ENCODE peak calls at places on chromosomes 2 and 18, in nine cellular contexts. R is NCI-H510A treated with DMSO at 0.1 percent for 48 hours; M is HFFc6; Z is activated effector memory CD4-positive, alpha-beta T cell treated with anti-CD3 and anti-CD28 coated beads, Interleukin-2, amount 50 U/mL, for 16 hours; O is sciatic nerve; E is right cardiac atrium; L is stimulated activated CD4-positive, alpha-beta T cell treated with anti-CD3 and anti-CD28 coated beads, Interleukin-12 subunit alpha, Interleukin-12 subunit beta, amount 100 ng/mL, for 24 hours; P is mucosa of gallbladder; A is HTR-8/SVneo. G is an unnamed sample.

GRCh38 chr2:126914811-126915500 is 16.3 kb downstream of the TEX51 start:
- DNase-seq in R (no peak), M (no peak), Z (peak), O (no peak), E (no peak), L (no peak), P (peak), A (no peak), G (no peak)

GRCh38 chr2:3488768-3489448 is 30.4 kb downstream of the ADI1 start:
- DNase-seq in R (peak), M (no peak), Z (peak), O (peak), E (no peak), L (no peak), P (no peak), A (no peak), G (no peak)

GRCh38 chr2:168596881-168597280 is 140.8 kb downstream of the CERS6 start:
- DNase-seq in R (no peak), M (no peak), Z (no peak), O (no peak), E (no peak), L (no peak), P (no peak), A (no peak), G (no peak)

GRCh38 chr2:119289093-119289492 is 65.5 kb downstream of the STEAP3 start:
- DNase-seq in R (no peak), M (no peak), Z (no peak), O (no peak), E (no peak), L (no peak), P (peak), A (no peak), G (peak)

GRCh38 chr2:33573657-33574056 is 25.4 kb downstream of the FAM98A start:
- DNase-seq in R (no peak), M (no peak), Z (no peak), O (no peak), E (no peak), L (no peak), P (no peak), A (no peak), G (no peak)

GRCh38 chr18:12879840-12880531 is 4.1 kb downstream of the PTPN2 start:
- DNase-seq in R (no peak), M (no peak), Z (no peak), O (no peak), E (no peak), L (no peak), P (no peak), A (no peak), G (peak)

GRCh38 chr2:55150834-55151233 is 81.3 kb downstream of the CLHC1 start:
- DNase-seq in R (no peak), M (no peak), Z (no peak), O (no peak), E (no peak), L (no peak), P (no peak), A (no peak), G (peak)

GRCh38 chr2:143263045-143263625 is 133.9 kb downstream of the ARHGAP15 start:
- DNase-seq in R (no peak), M (no peak), Z (no peak), O (no peak), E (no peak), L (no peak), P (no peak), A (no peak), G (no peak)

GRCh38 chr2:146844226-146844990 is 1000.4 kb upstream of the ACVR2A start:
- DNase-seq in R (no peak), M (no peak), Z (no peak), O (no peak), E (no peak), L (no peak), P (no peak), A (no peak), G (no peak)

GRCh38 chr2:31188141-31188540 is 29.2 kb downstream of the CAPN14 start:
- DNase-seq in R (no peak), M (no peak), Z (no peak), O (no peak), E (no peak), L (no peak), P (no peak), A (no peak), G (no peak)

GRCh38 chr2:234677758-234678538 is 181.1 kb upstream of the ARL4C start:
- DNase-seq in R (no peak), M (peak), Z (no peak), O (no peak), E (no peak), L (no peak), P (no peak), A (no peak), G (no peak)

GRCh38 chr2:174158003-174158402 is 90.3 kb downstream of the OLA1 start:
- DNase-seq in R (peak), M (peak), Z (no peak), O (no peak), E (no peak), L (no peak), P (no peak), A (peak), G (peak)

GRCh38 chr18:60331890-60332289 is 40.7 kb downstream of the MC4R start:
- DNase-seq in R (no peak), M (no peak), Z (no peak), O (no peak), E (no peak), L (no peak), P (no peak), A (no peak), G (no peak)

GRCh38 chr18:75581336-75582121 is 154.0 kb upstream of the SMIM21 start:
- DNase-seq in R (no peak), M (no peak), Z (no peak), O (no peak), E (no peak), L (no peak), P (no peak), A (no peak), G (no peak)

GRCh38 chr2:215355801-215356200 is 43.9 kb downstream of the ATIC start:
- DNase-seq in R (no peak), M (no peak), Z (no peak), O (no peak), E (no peak), L (no peak), P (no peak), A (no peak), G (no peak)

GRCh38 chr18:13888317-13888716 is 27.0 kb downstream of the MC2R start:
- DNase-seq in R (no peak), M (no peak), Z (no peak), O (no peak), E (no peak), L (no peak), P (no peak), A (no peak), G (no peak)

GRCh38 chr2:128198666-128199065 is 107.7 kb downstream of the UGGT1 start:
- DNase-seq in R (no peak), M (no peak), Z (no peak), O (no peak), E (peak), L (no peak), P (no peak), A (no peak), G (no peak)

GRCh38 chr2:127174176-127174575 is 45.9 kb downstream of the CYP27C1 start:
- DNase-seq in R (no peak), M (no peak), Z (peak), O (peak), E (no peak), L (no peak), P (no peak), A (peak), G (peak)

GRCh38 chr2:27795093-27795834 is 23.7 kb downstream of the MRPL33 start:
- DNase-seq in R (no peak), M (no peak), Z (no peak), O (no peak), E (no peak), L (no peak), P (no peak), A (no peak), G (no peak)

GRCh38 chr2:235572592-235572991 is 78.7 kb downstream of the AGAP1 start:
- DNase-seq in R (no peak), M (no peak), Z (no peak), O (no peak), E (no peak), L (no peak), P (no peak), A (no peak), G (no peak)